ENCODE peak calls at places on chromosomes 16 and 17, in ten cellular contexts. C, N, W, S, K, B, V, X, G and T are unnamed samples.

GRCh38 chr17:48497103-48497502 is 33.7 kb downstream of the HOXB1 start:
- DNase-seq in C (no peak), N (peak), W (peak), S (no peak), K (no peak), B (no peak), V (no peak), X (no peak), G (no peak), T (no peak)

GRCh38 chr16:28917095-28917494 is 7.9 kb downstream of the RABEP2 start:
- DNase-seq in C (no peak), N (no peak), W (no peak), S (no peak), K (no peak), B (no peak), V (no peak), X (no peak), G (no peak), T (no peak)

GRCh38 chr17:56184650-56185049 is 31.4 kb downstream of the ANKFN1 start:
- DNase-seq in C (no peak), N (no peak), W (no peak), S (no peak), K (no peak), B (no peak), V (no peak), X (no peak), G (no peak), T (no peak)

GRCh38 chr17:67223924-67224323 is 21.1 kb downstream of the HELZ start:
- DNase-seq in C (no peak), N (no peak), W (no peak), S (no peak), K (no peak), B (no peak), V (no peak), X (no peak), G (no peak), T (no peak)

GRCh38 chr16:53053967-53054669 is 673 bp upstream of the CHD9 start:
- DNase-seq in C (no peak), N (peak), W (peak), S (no peak), K (no peak), B (no peak), V (no peak), X (no peak), G (no peak), T (no peak)

GRCh38 chr16:20309786-20310185 is 17.5 kb downstream of the GP2 start:
- DNase-seq in C (no peak), N (no peak), W (no peak), S (no peak), K (no peak), B (no peak), V (no peak), X (no peak), G (no peak), T (no peak)

GRCh38 chr16:20323591-20324117 is 3.7 kb downstream of the GP2 start:
- DNase-seq in C (no peak), N (no peak), W (no peak), S (no peak), K (no peak), B (no peak), V (no peak), X (no peak), G (no peak), T (no peak)

GRCh38 chr16:49636608-49637007 is 219.3 kb downstream of the ZNF423 start:
- DNase-seq in C (no peak), N (no peak), W (no peak), S (no peak), K (no peak), B (no peak), V (no peak), X (no peak), G (no peak), T (no peak)

GRCh38 chr17:65547253-65547670 is 14.2 kb downstream of the AXIN2 start:
- DNase-seq in C (peak), N (no peak), W (peak), S (no peak), K (no peak), B (no peak), V (no peak), X (no peak), G (no peak), T (peak)

GRCh38 chr17:73533801-73534574 is 110.3 kb downstream of the SDK2 start:
- DNase-seq in C (no peak), N (no peak), W (no peak), S (no peak), K (no peak), B (no peak), V (no peak), X (no peak), G (no peak), T (no peak)